ENCODE peak calls at places on chromosomes 11 and 22, in six cellular contexts. One of them, this sample, is unnamed.

GRCh38 chr11:9525116-9525515 is 48.4 kb upstream of the WEE1 start:
- DNase-seq in activated CD8-positive, alpha-beta memory T cell treated with anti-CD3 and anti-CD28 coated beads, Interleukin-2, amount 50 U/mL, for 48 hours: no peak
- DNase-seq in NCI-H345: no peak
- DNase-seq in NCI-H187: no peak
- DNase-seq in HFFc6: no peak
- DNase-seq in globus pallidus: no peak
- DNase-seq in this sample: no peak

GRCh38 chr11:20110908-20111669 is 49.2 kb downstream of the DBX1 start:
- DNase-seq in globus pallidus: no peak
- DNase-seq in HFFc6: peak; percentile 97
- DNase-seq in NCI-H187: peak; percentile 16
- DNase-seq in activated CD8-positive, alpha-beta memory T cell treated with anti-CD3 and anti-CD28 coated beads, Interleukin-2, amount 50 U/mL, for 48 hours: peak; percentile 61
- DNase-seq in NCI-H345: peak; percentile 68
- DNase-seq in this sample: no peak

GRCh38 chr11:1749787-1750351 is 526 bp downstream of the IFITM10 start:
- DNase-seq in HFFc6: peak; percentile 78
- DNase-seq in globus pallidus: no peak
- DNase-seq in activated CD8-positive, alpha-beta memory T cell treated with anti-CD3 and anti-CD28 coated beads, Interleukin-2, amount 50 U/mL, for 48 hours: no peak
- DNase-seq in NCI-H345: no peak
- DNase-seq in NCI-H187: no peak
- DNase-seq in this sample: no peak

GRCh38 chr22:43176090-43176489 is 10.8 kb downstream of the TTLL12 start:
- DNase-seq in activated CD8-positive, alpha-beta memory T cell treated with anti-CD3 and anti-CD28 coated beads, Interleukin-2, amount 50 U/mL, for 48 hours: no peak
- DNase-seq in HFFc6: no peak
- DNase-seq in NCI-H187: no peak
- DNase-seq in globus pallidus: no peak
- DNase-seq in NCI-H345: no peak
- DNase-seq in this sample: no peak

GRCh38 chr11:128240546-128240945 is 346.8 kb downstream of the ETS1 start:
- DNase-seq in HFFc6: no peak
- DNase-seq in NCI-H345: no peak
- DNase-seq in activated CD8-positive, alpha-beta memory T cell treated with anti-CD3 and anti-CD28 coated beads, Interleukin-2, amount 50 U/mL, for 48 hours: no peak
- DNase-seq in globus pallidus: no peak
- DNase-seq in NCI-H187: no peak
- DNase-seq in this sample: no peak

GRCh38 chr11:87722756-87723599 is 452.3 kb downstream of the RAB38 start:
- DNase-seq in globus pallidus: no peak
- DNase-seq in activated CD8-positive, alpha-beta memory T cell treated with anti-CD3 and anti-CD28 coated beads, Interleukin-2, amount 50 U/mL, for 48 hours: no peak
- DNase-seq in NCI-H187: no peak
- DNase-seq in HFFc6: no peak
- DNase-seq in NCI-H345: no peak
- DNase-seq in this sample: no peak

GRCh38 chr11:69356703-69357457 is 62.9 kb downstream of the MYEOV start:
- DNase-seq in globus pallidus: no peak
- DNase-seq in HFFc6: no peak
- DNase-seq in NCI-H345: no peak
- DNase-seq in NCI-H187: no peak
- DNase-seq in activated CD8-positive, alpha-beta memory T cell treated with anti-CD3 and anti-CD28 coated beads, Interleukin-2, amount 50 U/mL, for 48 hours: peak; percentile 46
- DNase-seq in this sample: peak; percentile 65

GRCh38 chr11:68908273-68908672 is 4.6 kb downstream of the IGHMBP2 start:
- DNase-seq in activated CD8-positive, alpha-beta memory T cell treated with anti-CD3 and anti-CD28 coated beads, Interleukin-2, amount 50 U/mL, for 48 hours: no peak
- DNase-seq in globus pallidus: no peak
- DNase-seq in NCI-H187: no peak
- DNase-seq in NCI-H345: no peak
- DNase-seq in HFFc6: no peak
- DNase-seq in this sample: no peak

GRCh38 chr11:128195057-128195751 is 392.2 kb downstream of the ETS1 start:
- DNase-seq in NCI-H187: no peak
- DNase-seq in globus pallidus: no peak
- DNase-seq in activated CD8-positive, alpha-beta memory T cell treated with anti-CD3 and anti-CD28 coated beads, Interleukin-2, amount 50 U/mL, for 48 hours: no peak
- DNase-seq in HFFc6: no peak
- DNase-seq in NCI-H345: no peak
- DNase-seq in this sample: no peak

GRCh38 chr11:123373754-123374621 is 56.1 kb upstream of the GRAMD1B start:
- DNase-seq in NCI-H187: no peak
- DNase-seq in activated CD8-positive, alpha-beta memory T cell treated with anti-CD3 and anti-CD28 coated beads, Interleukin-2, amount 50 U/mL, for 48 hours: no peak
- DNase-seq in NCI-H345: no peak
- DNase-seq in HFFc6: no peak
- DNase-seq in globus pallidus: no peak
- DNase-seq in this sample: no peak

GRCh38 chr11:79694368-79694767 is 253.5 kb upstream of the TENM4 start:
- DNase-seq in HFFc6: no peak
- DNase-seq in NCI-H187: no peak
- DNase-seq in activated CD8-positive, alpha-beta memory T cell treated with anti-CD3 and anti-CD28 coated beads, Interleukin-2, amount 50 U/mL, for 48 hours: no peak
- DNase-seq in NCI-H345: no peak
- DNase-seq in globus pallidus: no peak
- DNase-seq in this sample: no peak

GRCh38 chr11:69603163-69603836 is 37.7 kb upstream of the CCND1 start:
- DNase-seq in NCI-H187: no peak
- DNase-seq in HFFc6: no peak
- DNase-seq in NCI-H345: no peak
- DNase-seq in globus pallidus: no peak
- DNase-seq in activated CD8-positive, alpha-beta memory T cell treated with anti-CD3 and anti-CD28 coated beads, Interleukin-2, amount 50 U/mL, for 48 hours: no peak
- DNase-seq in this sample: no peak

GRCh38 chr11:3111919-3112690 is 53.0 kb downstream of the OSBPL5 start:
- DNase-seq in HFFc6: no peak
- DNase-seq in NCI-H345: no peak
- DNase-seq in NCI-H187: no peak
- DNase-seq in globus pallidus: no peak
- DNase-seq in activated CD8-positive, alpha-beta memory T cell treated with anti-CD3 and anti-CD28 coated beads, Interleukin-2, amount 50 U/mL, for 48 hours: no peak
- DNase-seq in this sample: no peak

GRCh38 chr11:113059548-113059947 is 98.3 kb downstream of the NCAM1 start:
- DNase-seq in activated CD8-positive, alpha-beta memory T cell treated with anti-CD3 and anti-CD28 coated beads, Interleukin-2, amount 50 U/mL, for 48 hours: no peak
- DNase-seq in NCI-H345: no peak
- DNase-seq in HFFc6: no peak
- DNase-seq in NCI-H187: no peak
- DNase-seq in globus pallidus: no peak
- DNase-seq in this sample: no peak

GRCh38 chr11:20127671-20128527 is 32.4 kb downstream of the DBX1 start:
- DNase-seq in activated CD8-positive, alpha-beta memory T cell treated with anti-CD3 and anti-CD28 coated beads, Interleukin-2, amount 50 U/mL, for 48 hours: peak; percentile 90
- DNase-seq in HFFc6: peak; percentile 65
- DNase-seq in globus pallidus: peak; percentile 72
- DNase-seq in NCI-H345: peak; percentile 79
- DNase-seq in NCI-H187: peak; percentile 37
- DNase-seq in this sample: peak; percentile 80

GRCh38 chr11:59943996-59944395 is 5.8 kb downstream of the OOSP1 start:
- DNase-seq in activated CD8-positive, alpha-beta memory T cell treated with anti-CD3 and anti-CD28 coated beads, Interleukin-2, amount 50 U/mL, for 48 hours: no peak
- DNase-seq in NCI-H187: no peak
- DNase-seq in HFFc6: no peak
- DNase-seq in globus pallidus: no peak
- DNase-seq in NCI-H345: no peak
- DNase-seq in this sample: no peak

GRCh38 chr11:91972665-91973266 is 251.9 kb upstream of the FAT3 start:
- DNase-seq in globus pallidus: no peak
- DNase-seq in activated CD8-positive, alpha-beta memory T cell treated with anti-CD3 and anti-CD28 coated beads, Interleukin-2, amount 50 U/mL, for 48 hours: no peak
- DNase-seq in NCI-H345: no peak
- DNase-seq in NCI-H187: no peak
- DNase-seq in HFFc6: no peak
- DNase-seq in this sample: no peak

GRCh38 chr11:93525601-93526000 is 17.6 kb downstream of the SMCO4 start:
- DNase-seq in NCI-H345: no peak
- DNase-seq in activated CD8-positive, alpha-beta memory T cell treated with anti-CD3 and anti-CD28 coated beads, Interleukin-2, amount 50 U/mL, for 48 hours: no peak
- DNase-seq in HFFc6: peak; percentile 33
- DNase-seq in globus pallidus: no peak
- DNase-seq in NCI-H187: no peak
- DNase-seq in this sample: no peak

GRCh38 chr11:111939836-111940604 is 2.9 kb downstream of the DIXDC1 start:
- DNase-seq in activated CD8-positive, alpha-beta memory T cell treated with anti-CD3 and anti-CD28 coated beads, Interleukin-2, amount 50 U/mL, for 48 hours: no peak
- DNase-seq in globus pallidus: no peak
- DNase-seq in NCI-H187: no peak
- DNase-seq in HFFc6: peak; percentile 94
- DNase-seq in NCI-H345: no peak
- DNase-seq in this sample: no peak

GRCh38 chr11:123194308-123195181 is 503 bp downstream of the CLMP start:
- DNase-seq in NCI-H345: peak; percentile 9
- DNase-seq in activated CD8-positive, alpha-beta memory T cell treated with anti-CD3 and anti-CD28 coated beads, Interleukin-2, amount 50 U/mL, for 48 hours: no peak
- DNase-seq in HFFc6: peak; percentile 17
- DNase-seq in globus pallidus: no peak
- DNase-seq in NCI-H187: no peak
- DNase-seq in this sample: peak; percentile 76

GRCh38 chr22:18909556-18909955 is 3.4 kb downstream of the DGCR6 start:
- DNase-seq in HFFc6: no peak
- DNase-seq in activated CD8-positive, alpha-beta memory T cell treated with anti-CD3 and anti-CD28 coated beads, Interleukin-2, amount 50 U/mL, for 48 hours: no peak
- DNase-seq in NCI-H345: no peak
- DNase-seq in globus pallidus: no peak
- DNase-seq in NCI-H187: no peak
- DNase-seq in this sample: no peak

GRCh38 chr11:60945295-60945667 is 6.7 kb downstream of the SLC15A3 start:
- DNase-seq in NCI-H345: no peak
- DNase-seq in HFFc6: no peak
- DNase-seq in globus pallidus: no peak
- DNase-seq in NCI-H187: no peak
- DNase-seq in activated CD8-positive, alpha-beta memory T cell treated with anti-CD3 and anti-CD28 coated beads, Interleukin-2, amount 50 U/mL, for 48 hours: no peak
- DNase-seq in this sample: no peak

GRCh38 chr11:107916671-107917241 is 11.5 kb upstream of the RAB39A start:
- DNase-seq in HFFc6: no peak
- DNase-seq in NCI-H345: no peak
- DNase-seq in activated CD8-positive, alpha-beta memory T cell treated with anti-CD3 and anti-CD28 coated beads, Interleukin-2, amount 50 U/mL, for 48 hours: peak; percentile 64
- DNase-seq in globus pallidus: peak; percentile 5
- DNase-seq in NCI-H187: peak; percentile 35
- DNase-seq in this sample: no peak

GRCh38 chr22:28864878-28865596 is 18.3 kb upstream of the ZNRF3 start:
- DNase-seq in HFFc6: no peak
- DNase-seq in activated CD8-positive, alpha-beta memory T cell treated with anti-CD3 and anti-CD28 coated beads, Interleukin-2, amount 50 U/mL, for 48 hours: no peak
- DNase-seq in NCI-H187: no peak
- DNase-seq in NCI-H345: no peak
- DNase-seq in globus pallidus: no peak
- DNase-seq in this sample: no peak

GRCh38 chr11:115161876-115162275 is 342.3 kb downstream of the CADM1 start:
- DNase-seq in HFFc6: no peak
- DNase-seq in activated CD8-positive, alpha-beta memory T cell treated with anti-CD3 and anti-CD28 coated beads, Interleukin-2, amount 50 U/mL, for 48 hours: no peak
- DNase-seq in globus pallidus: no peak
- DNase-seq in NCI-H345: peak; percentile 18
- DNase-seq in NCI-H187: no peak
- DNase-seq in this sample: no peak

GRCh38 chr11:77609234-77609633 is 19.5 kb downstream of the AQP11 start:
- DNase-seq in NCI-H187: no peak
- DNase-seq in NCI-H345: no peak
- DNase-seq in globus pallidus: no peak
- DNase-seq in activated CD8-positive, alpha-beta memory T cell treated with anti-CD3 and anti-CD28 coated beads, Interleukin-2, amount 50 U/mL, for 48 hours: no peak
- DNase-seq in HFFc6: no peak
- DNase-seq in this sample: no peak

GRCh38 chr22:49547751-49548239 is 279.9 kb downstream of the BRD1 start:
- DNase-seq in HFFc6: no peak
- DNase-seq in NCI-H345: peak; percentile 23
- DNase-seq in NCI-H187: no peak
- DNase-seq in globus pallidus: no peak
- DNase-seq in activated CD8-positive, alpha-beta memory T cell treated with anti-CD3 and anti-CD28 coated beads, Interleukin-2, amount 50 U/mL, for 48 hours: no peak
- DNase-seq in this sample: no peak

GRCh38 chr11:10301656-10302293 is 3.1 kb upstream of the ADM start:
- DNase-seq in NCI-H345: no peak
- DNase-seq in activated CD8-positive, alpha-beta memory T cell treated with anti-CD3 and anti-CD28 coated beads, Interleukin-2, amount 50 U/mL, for 48 hours: no peak
- DNase-seq in HFFc6: peak; percentile 80
- DNase-seq in globus pallidus: no peak
- DNase-seq in NCI-H187: no peak
- DNase-seq in this sample: no peak

GRCh38 chr22:39959640-39960447 is at the start of gene TMA7B:
- DNase-seq in activated CD8-positive, alpha-beta memory T cell treated with anti-CD3 and anti-CD28 coated beads, Interleukin-2, amount 50 U/mL, for 48 hours: peak; percentile 64
- DNase-seq in NCI-H345: no peak
- DNase-seq in globus pallidus: no peak
- DNase-seq in HFFc6: peak; percentile 58
- DNase-seq in NCI-H187: no peak
- DNase-seq in this sample: no peak

GRCh38 chr11:86145439-86146156 is 76.7 kb upstream of the PICALM start:
- DNase-seq in globus pallidus: no peak
- DNase-seq in activated CD8-positive, alpha-beta memory T cell treated with anti-CD3 and anti-CD28 coated beads, Interleukin-2, amount 50 U/mL, for 48 hours: no peak
- DNase-seq in NCI-H187: no peak
- DNase-seq in HFFc6: no peak
- DNase-seq in NCI-H345: no peak
- DNase-seq in this sample: no peak

GRCh38 chr11:26665946-26666345 is 55.9 kb downstream of the SLC5A12 start:
- DNase-seq in NCI-H187: no peak
- DNase-seq in globus pallidus: no peak
- DNase-seq in HFFc6: no peak
- DNase-seq in activated CD8-positive, alpha-beta memory T cell treated with anti-CD3 and anti-CD28 coated beads, Interleukin-2, amount 50 U/mL, for 48 hours: no peak
- DNase-seq in NCI-H345: no peak
- DNase-seq in this sample: no peak

GRCh38 chr22:38397189-38398097 is 57.6 kb downstream of the KCNJ4 start:
- DNase-seq in NCI-H345: peak; percentile 21
- DNase-seq in activated CD8-positive, alpha-beta memory T cell treated with anti-CD3 and anti-CD28 coated beads, Interleukin-2, amount 50 U/mL, for 48 hours: no peak
- DNase-seq in globus pallidus: no peak
- DNase-seq in HFFc6: no peak
- DNase-seq in NCI-H187: no peak
- DNase-seq in this sample: no peak

GRCh38 chr11:116725434-116726221 is 47.2 kb downstream of the BUD13 start:
- DNase-seq in NCI-H187: no peak
- DNase-seq in globus pallidus: peak; percentile 36
- DNase-seq in HFFc6: no peak
- DNase-seq in activated CD8-positive, alpha-beta memory T cell treated with anti-CD3 and anti-CD28 coated beads, Interleukin-2, amount 50 U/mL, for 48 hours: no peak
- DNase-seq in NCI-H345: no peak
- DNase-seq in this sample: no peak

GRCh38 chr11:61533401-61533800 is 24.9 kb downstream of the LRRC10B start:
- DNase-seq in globus pallidus: no peak
- DNase-seq in NCI-H345: peak; percentile 80
- DNase-seq in HFFc6: no peak
- DNase-seq in activated CD8-positive, alpha-beta memory T cell treated with anti-CD3 and anti-CD28 coated beads, Interleukin-2, amount 50 U/mL, for 48 hours: no peak
- DNase-seq in NCI-H187: peak; percentile 49
- DNase-seq in this sample: no peak

GRCh38 chr11:119678351-119678750 is 50.6 kb downstream of the NECTIN1 start:
- DNase-seq in NCI-H345: no peak
- DNase-seq in HFFc6: no peak
- DNase-seq in globus pallidus: no peak
- DNase-seq in activated CD8-positive, alpha-beta memory T cell treated with anti-CD3 and anti-CD28 coated beads, Interleukin-2, amount 50 U/mL, for 48 hours: no peak
- DNase-seq in NCI-H187: no peak
- DNase-seq in this sample: no peak

GRCh38 chr11:117908959-117909610 is 20.1 kb downstream of the TMPRSS13 start:
- DNase-seq in activated CD8-positive, alpha-beta memory T cell treated with anti-CD3 and anti-CD28 coated beads, Interleukin-2, amount 50 U/mL, for 48 hours: peak; percentile 47
- DNase-seq in NCI-H345: no peak
- DNase-seq in NCI-H187: no peak
- DNase-seq in HFFc6: no peak
- DNase-seq in globus pallidus: no peak
- DNase-seq in this sample: no peak

GRCh38 chr11:34030386-34030785 is 21.1 kb upstream of the CAPRIN1 start:
- DNase-seq in NCI-H187: no peak
- DNase-seq in NCI-H345: no peak
- DNase-seq in activated CD8-positive, alpha-beta memory T cell treated with anti-CD3 and anti-CD28 coated beads, Interleukin-2, amount 50 U/mL, for 48 hours: no peak
- DNase-seq in HFFc6: no peak
- DNase-seq in globus pallidus: no peak
- DNase-seq in this sample: no peak

GRCh38 chr11:21133244-21133643 is 463.9 kb downstream of the NELL1 start:
- DNase-seq in NCI-H187: no peak
- DNase-seq in activated CD8-positive, alpha-beta memory T cell treated with anti-CD3 and anti-CD28 coated beads, Interleukin-2, amount 50 U/mL, for 48 hours: no peak
- DNase-seq in NCI-H345: no peak
- DNase-seq in globus pallidus: no peak
- DNase-seq in HFFc6: no peak
- DNase-seq in this sample: no peak

GRCh38 chr11:32893091-32893946 is 708 bp downstream of the QSER1 start:
- DNase-seq in HFFc6: no peak
- DNase-seq in globus pallidus: peak; percentile 48
- DNase-seq in NCI-H187: no peak
- DNase-seq in activated CD8-positive, alpha-beta memory T cell treated with anti-CD3 and anti-CD28 coated beads, Interleukin-2, amount 50 U/mL, for 48 hours: peak; percentile 77
- DNase-seq in NCI-H345: peak; percentile 60
- DNase-seq in this sample: peak; percentile 84

GRCh38 chr11:44955019-44955738 is 4.5 kb upstream of the TP53I11 start:
- DNase-seq in globus pallidus: peak; percentile 40
- DNase-seq in NCI-H345: no peak
- DNase-seq in NCI-H187: no peak
- DNase-seq in activated CD8-positive, alpha-beta memory T cell treated with anti-CD3 and anti-CD28 coated beads, Interleukin-2, amount 50 U/mL, for 48 hours: no peak
- DNase-seq in HFFc6: peak; percentile 41
- DNase-seq in this sample: no peak

This sample was measured in type B pancreatic cell.